ENCODE peak calls at places on chromosomes 7 and 10, in nine cellular contexts. I is CD4-positive, CD25-positive, alpha-beta regulatory T cell; D is SK-N-SH; X is suprapubic skin; B is small intestine; S is CD8-positive, alpha-beta T cell; W is colonic mucosa; C is uterus; R is breast epithelium. V is an unnamed sample.
A peak's percentile ranks its signal among the peaks of the same experiment; 100 is the strongest.

GRCh38 chr7:127809285-127809702 is 157.3 kb downstream of the SND1 start:
- DNase-seq in I (no peak), D (peak; percentile 54), X (no peak), B (no peak), S (no peak), W (no peak), C (no peak), R (no peak), V (no peak)

GRCh38 chr7:85184599-85185354 is 2.1 kb downstream of the SEMA3D start:
- DNase-seq in I (no peak), D (peak; percentile 59), X (no peak), B (no peak), S (no peak), W (peak; percentile 22), C (no peak), R (no peak), V (no peak)

GRCh38 chr7:123749537-123749857 is 694 bp upstream of the WASL start:
- DNase-seq in I (no peak), D (no peak), X (no peak), B (peak; percentile 66), S (no peak), W (peak; percentile 68), C (no peak), R (peak; percentile 32), V (no peak)

GRCh38 chr7:1918881-1919525 is 248.9 kb downstream of the ELFN1 start:
- DNase-seq in I (no peak), D (no peak), X (no peak), B (no peak), S (no peak), W (no peak), C (no peak), R (no peak), V (no peak)

GRCh38 chr7:24653316-24654085 is 80.2 kb downstream of the PALS2 start:
- DNase-seq in I (no peak), D (no peak), X (no peak), B (no peak), S (no peak), W (no peak), C (no peak), R (peak; percentile 18), V (no peak)

GRCh38 chr7:47833211-47833610 is 115.1 kb downstream of the PKD1L1 start:
- DNase-seq in I (no peak), D (no peak), X (no peak), B (no peak), S (no peak), W (no peak), C (no peak), R (no peak), V (no peak)

GRCh38 chr7:91945476-91945875 is 4.8 kb downstream of the AKAP9 start:
- DNase-seq in I (no peak), D (no peak), X (no peak), B (no peak), S (no peak), W (no peak), C (no peak), R (no peak), V (no peak)

GRCh38 chr7:5462216-5462615 is 38.6 kb upstream of the TNRC18 start:
- DNase-seq in I (peak; percentile 31), D (no peak), X (no peak), B (no peak), S (no peak), W (no peak), C (no peak), R (no peak), V (no peak)

GRCh38 chr7:108247646-108248045 is 117.5 kb upstream of the LAMB4 start:
- DNase-seq in I (no peak), D (no peak), X (no peak), B (no peak), S (no peak), W (no peak), C (no peak), R (no peak), V (no peak)

GRCh38 chr7:29987821-29988317 is 1.7 kb downstream of the SCRN1 start:
- DNase-seq in I (no peak), D (peak; percentile 36), X (no peak), B (no peak), S (no peak), W (no peak), C (peak; percentile 22), R (no peak), V (no peak)

GRCh38 chr7:125370502-125370901 is 440.9 kb upstream of the POT1 start:
- DNase-seq in I (no peak), D (no peak), X (no peak), B (no peak), S (no peak), W (no peak), C (no peak), R (no peak), V (no peak)

DNA sequence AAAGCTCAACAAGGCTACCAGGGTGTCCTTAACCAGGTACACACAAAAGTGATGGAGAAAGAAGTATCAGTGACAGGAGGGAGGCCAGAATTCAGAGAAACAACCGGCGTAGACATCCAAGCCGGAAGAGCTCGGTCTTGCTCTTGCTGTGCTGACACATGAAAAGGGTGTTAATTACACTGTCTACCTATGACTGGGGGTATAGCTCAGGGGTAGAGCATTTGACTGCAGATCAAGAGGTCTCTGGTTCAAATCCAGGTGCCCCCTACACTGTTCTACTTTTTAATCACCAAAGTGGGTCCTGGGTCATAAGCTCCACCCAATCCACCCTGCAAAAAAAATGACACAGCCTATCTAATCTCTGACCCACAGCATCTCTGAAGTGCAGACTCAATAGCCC is 86.9 kb upstream of the ZNF746 start:
- DNase-seq in I (no peak), D (no peak), X (no peak), B (no peak), S (no peak), W (no peak), C (no peak), R (no peak), V (no peak)
- H3K36me3 ChIP-seq in I (peaks cover 55% of the 10 kb centered on the region), D (peaks cover 75% of the 10 kb centered on the region), X (peaks cover 61% of the 10 kb centered on the region), B (peaks cover 13% of the 10 kb centered on the region), S (peaks cover 22% of the 10 kb centered on the region), W (no peaks in the 10 kb centered on the region), C (no peaks in the 10 kb centered on the region), R (no peaks in the 10 kb centered on the region), V (no peaks in the 10 kb centered on the region)

GRCh38 chr7:121084748-121085336 is 96.3 kb downstream of the CPED1 start:
- DNase-seq in I (no peak), D (peak; percentile 10), X (no peak), B (no peak), S (no peak), W (no peak), C (no peak), R (no peak), V (no peak)
- H3K4me3 ChIP-seq in I (no peak overlapping the region), D (no peak overlapping the region), X (no peak overlapping the region), B (no peak overlapping the region), S (no peak overlapping the region), W (no peak overlapping the region), C (peak overlapping the region; percentile 18), R (no peak overlapping the region), V (no peak overlapping the region)

DNA sequence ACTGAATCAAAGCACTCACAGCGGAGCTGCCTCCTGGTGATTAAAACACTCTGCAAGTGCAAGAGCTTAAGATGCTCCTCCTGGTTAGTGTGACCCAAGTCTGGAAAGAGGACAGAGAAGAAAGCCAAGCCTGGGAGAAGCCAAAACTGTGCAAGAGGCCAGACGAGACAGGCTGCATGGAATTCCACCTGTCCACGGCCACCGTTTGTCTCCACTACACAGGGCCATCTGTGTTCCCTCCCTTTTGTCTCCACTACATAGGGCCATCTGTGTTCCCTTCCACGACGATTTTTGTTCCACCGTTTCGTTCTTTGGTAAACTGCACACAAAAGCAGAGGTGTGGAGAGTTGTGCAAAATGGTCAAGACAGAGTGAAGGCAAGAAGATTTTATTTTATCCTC is 233.0 kb downstream of the DIP2C start:
- DNase-seq in I (no peak), D (no peak), X (no peak), B (no peak), S (no peak), W (no peak), C (no peak), R (no peak), V (no peak)
- H3K4me1 ChIP-seq in I (peaks cover 12% of the 10 kb centered on the region), D (peaks cover 23% of the 10 kb centered on the region), X (peaks cover 6% of the 10 kb centered on the region), B (no peaks in the 10 kb centered on the region), S (peaks cover 44% of the 10 kb centered on the region), W (no peaks in the 10 kb centered on the region), C (no peaks in the 10 kb centered on the region), R (no peaks in the 10 kb centered on the region), V (peaks cover 10% of the 10 kb centered on the region)

DNA sequence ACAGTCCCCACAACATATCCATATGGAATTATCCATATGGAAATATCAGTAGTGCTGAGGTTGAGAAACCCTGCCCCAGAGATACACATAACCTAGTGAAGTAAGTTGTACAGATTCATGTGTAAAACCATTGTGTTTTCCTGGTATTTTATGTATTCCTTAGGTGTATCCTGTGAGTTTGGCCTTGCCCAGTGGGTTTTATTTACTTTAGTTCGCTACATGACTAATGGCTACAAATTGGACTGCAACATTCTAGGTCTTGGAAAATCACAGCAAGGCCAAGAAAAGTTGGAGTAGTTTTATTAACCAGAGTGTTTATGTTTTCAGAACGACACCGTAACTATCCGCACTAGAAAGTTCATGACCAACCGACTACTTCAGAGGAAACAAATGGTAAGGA is 1.4 kb downstream of the RPS24 start:
- DNase-seq in I (no peak), D (no peak), X (no peak), B (no peak), S (no peak), W (no peak), C (no peak), R (no peak), V (no peak)
- H3K36me3 ChIP-seq in I (peaks cover 47% of the 10 kb centered on the region), D (peaks cover 57% of the 10 kb centered on the region), X (peaks cover 46% of the 10 kb centered on the region), B (peaks cover 16% of the 10 kb centered on the region), S (peaks cover 44% of the 10 kb centered on the region), W (peaks cover 13% of the 10 kb centered on the region), C (no peaks in the 10 kb centered on the region), R (peaks cover 12% of the 10 kb centered on the region), V (peaks cover 32% of the 10 kb centered on the region)

GRCh38 chr10:79069325-79070090 is 742 bp downstream of the ZMIZ1 start:
- DNase-seq in I (peak; percentile 73), D (peak; percentile 73), X (no peak), B (peak; percentile 56), S (peak; percentile 67), W (peak; percentile 50), C (peak; percentile 54), R (peak; percentile 46), V (peak; percentile 36)
- H3K4me3 ChIP-seq in I (peak overlapping the region; percentile 77), D (peak overlapping the region; percentile 93), X (peak overlapping the region; percentile 74), B (peak overlapping the region; percentile 86), S (peak overlapping the region; percentile 94), W (peak overlapping the region; percentile 79), C (peak overlapping the region; percentile 86), R (peak overlapping the region; percentile 78), V (peak overlapping the region; percentile 83)

V was measured in naive thymus-derived CD4-positive, alpha-beta T cell.